ENCODE peak calls at places on chromosome 9, in nine cellular contexts. One of them, this sample, is unnamed. For H3K4me1, the result is how much of the 10 kb centered on the place peaks cover.

GRCh38 chr9:134624827-134625181 is 16.8 kb upstream of the COL5A1 start:
- DNase-seq in cardiac muscle cell: peak
- DNase-seq in left ventricle myocardium inferior: no peak
- DNase-seq in fibroblast of lung: peak
- DNase-seq in HCT116: peak
- DNase-seq in PC-9: no peak
- DNase-seq in prostate gland: no peak
- DNase-seq in lung: no peak
- DNase-seq in ovary: no peak
- DNase-seq in this sample: peak

GRCh38 chr9:107251756-107252322 is 31.2 kb upstream of the RAD23B start:
- DNase-seq in HCT116: no peak
- DNase-seq in left ventricle myocardium inferior: peak
- DNase-seq in prostate gland: no peak
- DNase-seq in cardiac muscle cell: peak
- DNase-seq in fibroblast of lung: peak
- DNase-seq in lung: no peak
- DNase-seq in PC-9: no peak
- DNase-seq in ovary: peak
- DNase-seq in this sample: no peak

GRCh38 chr9:35863583-35863982 is 6.6 kb downstream of the OR13J1 start:
- DNase-seq in cardiac muscle cell: no peak
- DNase-seq in lung: peak
- DNase-seq in PC-9: no peak
- DNase-seq in fibroblast of lung: no peak
- DNase-seq in HCT116: no peak
- DNase-seq in ovary: no peak
- DNase-seq in left ventricle myocardium inferior: no peak
- DNase-seq in prostate gland: no peak
- DNase-seq in this sample: no peak

GRCh38 chr9:90645721-90646120 is 3.1 kb upstream of the DIRAS2 start:
- DNase-seq in HCT116: no peak
- DNase-seq in lung: no peak
- DNase-seq in PC-9: no peak
- DNase-seq in fibroblast of lung: no peak
- DNase-seq in ovary: no peak
- DNase-seq in prostate gland: no peak
- DNase-seq in left ventricle myocardium inferior: no peak
- DNase-seq in cardiac muscle cell: no peak
- DNase-seq in this sample: no peak

GRCh38 chr9:121566401-121567141 is 66.9 kb upstream of the GGTA1 start:
- DNase-seq in left ventricle myocardium inferior: peak
- DNase-seq in prostate gland: no peak
- DNase-seq in cardiac muscle cell: peak
- DNase-seq in HCT116: no peak
- DNase-seq in lung: no peak
- DNase-seq in ovary: peak
- DNase-seq in PC-9: no peak
- DNase-seq in fibroblast of lung: peak
- DNase-seq in this sample: no peak

GRCh38 chr9:14352549-14352948 is 38.6 kb upstream of the NFIB start:
- DNase-seq in cardiac muscle cell: no peak
- DNase-seq in fibroblast of lung: no peak
- DNase-seq in PC-9: no peak
- DNase-seq in ovary: no peak
- DNase-seq in prostate gland: no peak
- DNase-seq in lung: no peak
- DNase-seq in left ventricle myocardium inferior: no peak
- DNase-seq in HCT116: no peak
- DNase-seq in this sample: no peak

GRCh38 chr9:91143642-91144041 is 218.1 kb downstream of the AUH start:
- DNase-seq in PC-9: no peak
- DNase-seq in left ventricle myocardium inferior: no peak
- DNase-seq in prostate gland: no peak
- DNase-seq in lung: no peak
- DNase-seq in HCT116: no peak
- DNase-seq in cardiac muscle cell: no peak
- DNase-seq in fibroblast of lung: no peak
- DNase-seq in ovary: no peak
- DNase-seq in this sample: no peak

GRCh38 chr9:89808801-89809200 is 204.0 kb downstream of the GADD45G start:
- DNase-seq in ovary: no peak
- DNase-seq in left ventricle myocardium inferior: no peak
- DNase-seq in cardiac muscle cell: peak
- DNase-seq in lung: no peak
- DNase-seq in HCT116: no peak
- DNase-seq in prostate gland: no peak
- DNase-seq in fibroblast of lung: no peak
- DNase-seq in PC-9: no peak
- DNase-seq in this sample: no peak

GRCh38 chr9:86669442-86669841 is 277.9 kb downstream of the GAS1 start:
- DNase-seq in lung: no peak
- DNase-seq in left ventricle myocardium inferior: no peak
- DNase-seq in PC-9: no peak
- DNase-seq in fibroblast of lung: no peak
- DNase-seq in prostate gland: no peak
- DNase-seq in cardiac muscle cell: no peak
- DNase-seq in ovary: no peak
- DNase-seq in HCT116: no peak
- DNase-seq in this sample: no peak

GRCh38 chr9:126496781-126497667 is 116.7 kb upstream of the LMX1B start:
- DNase-seq in ovary: peak
- DNase-seq in cardiac muscle cell: no peak
- DNase-seq in HCT116: no peak
- DNase-seq in lung: no peak
- DNase-seq in fibroblast of lung: no peak
- DNase-seq in PC-9: no peak
- DNase-seq in left ventricle myocardium inferior: no peak
- DNase-seq in prostate gland: no peak
- DNase-seq in this sample: no peak

GRCh38 chr9:77158772-77159513 is 18.4 kb upstream of the VPS13A start:
- DNase-seq in left ventricle myocardium inferior: no peak
- DNase-seq in ovary: no peak
- DNase-seq in fibroblast of lung: peak
- DNase-seq in prostate gland: no peak
- DNase-seq in lung: no peak
- DNase-seq in HCT116: no peak
- DNase-seq in cardiac muscle cell: peak
- DNase-seq in PC-9: no peak
- DNase-seq in this sample: no peak

GRCh38 chr9:22111871-22112247 is 102.8 kb upstream of the CDKN2B start:
- DNase-seq in fibroblast of lung: peak
- DNase-seq in lung: no peak
- DNase-seq in prostate gland: no peak
- DNase-seq in HCT116: no peak
- DNase-seq in ovary: no peak
- DNase-seq in left ventricle myocardium inferior: no peak
- DNase-seq in PC-9: no peak
- DNase-seq in cardiac muscle cell: peak
- DNase-seq in this sample: no peak

GRCh38 chr9:11338130-11338529 is 725.3 kb upstream of the PTPRD start:
- DNase-seq in HCT116: no peak
- DNase-seq in cardiac muscle cell: no peak
- DNase-seq in ovary: no peak
- DNase-seq in PC-9: no peak
- DNase-seq in prostate gland: no peak
- DNase-seq in fibroblast of lung: no peak
- DNase-seq in left ventricle myocardium inferior: no peak
- DNase-seq in lung: no peak
- DNase-seq in this sample: no peak

GRCh38 chr9:134220311-134220710 is 55.9 kb upstream of the RNU6ATAC start:
- DNase-seq in cardiac muscle cell: no peak
- DNase-seq in lung: no peak
- DNase-seq in prostate gland: no peak
- DNase-seq in fibroblast of lung: no peak
- DNase-seq in left ventricle myocardium inferior: no peak
- DNase-seq in PC-9: no peak
- DNase-seq in HCT116: no peak
- DNase-seq in ovary: no peak
- DNase-seq in this sample: no peak

GRCh38 chr9:136517950-136518349 is 27.9 kb downstream of the NOTCH1 start:
- DNase-seq in prostate gland: no peak
- DNase-seq in cardiac muscle cell: no peak
- DNase-seq in HCT116: no peak
- DNase-seq in left ventricle myocardium inferior: no peak
- DNase-seq in PC-9: no peak
- DNase-seq in fibroblast of lung: no peak
- DNase-seq in lung: no peak
- DNase-seq in ovary: no peak
- DNase-seq in this sample: no peak

GRCh38 chr9:70924905-70925547 is 196.4 kb downstream of the TRPM3 start:
- DNase-seq in lung: peak
- DNase-seq in PC-9: no peak
- DNase-seq in prostate gland: peak
- DNase-seq in left ventricle myocardium inferior: no peak
- DNase-seq in ovary: no peak
- DNase-seq in fibroblast of lung: peak
- DNase-seq in HCT116: peak
- DNase-seq in cardiac muscle cell: peak
- DNase-seq in this sample: peak

GRCh38 chr9:99019523-99020331 is 76.0 kb downstream of the COL15A1 start:
- DNase-seq in lung: no peak
- DNase-seq in fibroblast of lung: peak
- DNase-seq in cardiac muscle cell: peak
- DNase-seq in ovary: no peak
- DNase-seq in HCT116: no peak
- DNase-seq in left ventricle myocardium inferior: no peak
- DNase-seq in PC-9: peak
- DNase-seq in prostate gland: no peak
- DNase-seq in this sample: no peak

GRCh38 chr9:87007711-87008360 is 60.5 kb upstream of the GAS1 start:
- DNase-seq in fibroblast of lung: peak
- DNase-seq in HCT116: no peak
- DNase-seq in left ventricle myocardium inferior: no peak
- DNase-seq in PC-9: no peak
- DNase-seq in lung: no peak
- DNase-seq in cardiac muscle cell: peak
- DNase-seq in prostate gland: no peak
- DNase-seq in ovary: no peak
- DNase-seq in this sample: no peak

GRCh38 chr9:116151966-116152381 is 1.6 kb upstream of the PAPPA start:
- DNase-seq in PC-9: no peak
- DNase-seq in prostate gland: no peak
- DNase-seq in left ventricle myocardium inferior: no peak
- DNase-seq in cardiac muscle cell: peak
- DNase-seq in fibroblast of lung: peak
- DNase-seq in ovary: no peak
- DNase-seq in lung: no peak
- DNase-seq in HCT116: no peak
- DNase-seq in this sample: no peak

GRCh38 chr9:91033802-91034201 is 232.2 kb downstream of the SYK start:
- DNase-seq in ovary: no peak
- DNase-seq in HCT116: peak
- DNase-seq in PC-9: no peak
- DNase-seq in cardiac muscle cell: peak
- DNase-seq in left ventricle myocardium inferior: no peak
- DNase-seq in prostate gland: no peak
- DNase-seq in lung: no peak
- DNase-seq in fibroblast of lung: no peak
- DNase-seq in this sample: no peak

GRCh38 chr9:113350937-113351336 is 1.6 kb downstream of the BSPRY start:
- DNase-seq in lung: no peak
- DNase-seq in HCT116: no peak
- DNase-seq in cardiac muscle cell: no peak
- DNase-seq in fibroblast of lung: no peak
- DNase-seq in left ventricle myocardium inferior: no peak
- DNase-seq in PC-9: no peak
- DNase-seq in prostate gland: no peak
- DNase-seq in ovary: no peak
- DNase-seq in this sample: no peak

GRCh38 chr9:35725362-35725761 is 6.6 kb downstream of the TLN1 start:
- DNase-seq in left ventricle myocardium inferior: no peak
- DNase-seq in fibroblast of lung: no peak
- DNase-seq in prostate gland: no peak
- DNase-seq in HCT116: no peak
- DNase-seq in cardiac muscle cell: no peak
- DNase-seq in lung: no peak
- DNase-seq in PC-9: no peak
- DNase-seq in ovary: no peak
- DNase-seq in this sample: no peak

GRCh38 chr9:92954886-92955285 is 7.6 kb downstream of the FGD3 start:
- DNase-seq in prostate gland: no peak
- DNase-seq in ovary: no peak
- DNase-seq in left ventricle myocardium inferior: no peak
- DNase-seq in HCT116: no peak
- DNase-seq in PC-9: no peak
- DNase-seq in cardiac muscle cell: no peak
- DNase-seq in lung: no peak
- DNase-seq in fibroblast of lung: no peak
- DNase-seq in this sample: no peak
- H3K4me1 ChIP-seq in prostate gland: under half
- H3K4me1 ChIP-seq in ovary: under half
- H3K4me1 ChIP-seq in left ventricle myocardium inferior: under half
- H3K4me1 ChIP-seq in HCT116: under half
- H3K4me1 ChIP-seq in PC-9: half or more
- H3K4me1 ChIP-seq in cardiac muscle cell: under half
- H3K4me1 ChIP-seq in lung: under half
- H3K4me1 ChIP-seq in fibroblast of lung: under half
- H3K4me1 ChIP-seq in this sample: under half

GRCh38 chr9:32069169-32069813 is 315.2 kb upstream of the ACO1 start:
- DNase-seq in ovary: no peak
- DNase-seq in fibroblast of lung: no peak
- DNase-seq in left ventricle myocardium inferior: no peak
- DNase-seq in PC-9: no peak
- DNase-seq in prostate gland: no peak
- DNase-seq in HCT116: no peak
- DNase-seq in lung: no peak
- DNase-seq in cardiac muscle cell: no peak
- DNase-seq in this sample: peak
- TF ChIP-seq CTCF in ovary: no peak
- TF ChIP-seq CTCF in fibroblast of lung: no peak
- TF ChIP-seq CTCF in left ventricle myocardium inferior: no peak
- TF ChIP-seq CTCF in PC-9: peak
- TF ChIP-seq CTCF in prostate gland: no peak
- TF ChIP-seq CTCF in HCT116: peak
- TF ChIP-seq CTCF in lung: no peak
- TF ChIP-seq CTCF in cardiac muscle cell: no peak
- TF ChIP-seq CTCF in this sample: peak

DNA sequence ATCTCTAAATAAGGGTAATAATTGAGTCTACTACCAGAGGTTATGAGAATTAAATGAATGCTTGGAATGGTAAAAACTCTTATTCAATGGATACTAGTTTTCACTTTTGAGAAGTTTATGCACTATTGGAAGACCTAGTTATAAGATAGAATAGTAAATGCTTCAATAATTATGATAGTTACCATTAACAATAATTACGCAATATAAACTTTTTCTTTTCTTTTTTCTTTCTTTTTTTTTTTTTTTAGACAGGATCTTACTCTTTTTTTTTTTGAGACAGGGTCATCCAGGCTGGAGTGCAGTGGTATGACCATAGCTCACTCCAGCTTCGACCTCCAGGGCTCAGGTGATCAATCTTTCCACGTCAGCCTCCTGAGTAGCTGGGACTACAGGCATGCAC is 6.7 kb downstream of the ALDOB start:
- DNase-seq in cardiac muscle cell: no peak
- DNase-seq in HCT116: no peak
- DNase-seq in lung: no peak
- DNase-seq in ovary: no peak
- DNase-seq in left ventricle myocardium inferior: no peak
- DNase-seq in PC-9: no peak
- DNase-seq in fibroblast of lung: no peak
- DNase-seq in prostate gland: no peak
- DNase-seq in this sample: no peak
- H3K4me3 ChIP-seq in cardiac muscle cell: no peak
- H3K4me3 ChIP-seq in HCT116: no peak
- H3K4me3 ChIP-seq in lung: no peak
- H3K4me3 ChIP-seq in ovary: no peak
- H3K4me3 ChIP-seq in left ventricle myocardium inferior: no peak
- H3K4me3 ChIP-seq in PC-9: no peak
- H3K4me3 ChIP-seq in fibroblast of lung: no peak
- H3K4me3 ChIP-seq in prostate gland: no peak
- H3K4me3 ChIP-seq in this sample: no peak

GRCh38 chr9:129323376-129323998 is 145.4 kb upstream of the IER5L start:
- DNase-seq in lung: no peak
- DNase-seq in HCT116: no peak
- DNase-seq in prostate gland: no peak
- DNase-seq in fibroblast of lung: no peak
- DNase-seq in left ventricle myocardium inferior: no peak
- DNase-seq in cardiac muscle cell: no peak
- DNase-seq in PC-9: no peak
- DNase-seq in ovary: no peak
- DNase-seq in this sample: no peak
- H3K4me1 ChIP-seq in lung: under half
- H3K4me1 ChIP-seq in HCT116: under half
- H3K4me1 ChIP-seq in prostate gland: under half
- H3K4me1 ChIP-seq in fibroblast of lung: under half
- H3K4me1 ChIP-seq in left ventricle myocardium inferior: half or more
- H3K4me1 ChIP-seq in cardiac muscle cell: half or more
- H3K4me1 ChIP-seq in PC-9: under half
- H3K4me1 ChIP-seq in ovary: under half
- H3K4me1 ChIP-seq in this sample: under half

This sample was measured in Caco-2.